ENCODE peak calls at places on chromosomes 3 and 15, in four cellular contexts. B, I, A and O are unnamed samples.

GRCh38 chr3:53030864-53031445 is 14.9 kb downstream of the SFMBT1 start:
- DNase-seq in B (no peak), I (no peak), A (peak), O (no peak)

GRCh38 chr15:65987100-65987499 is 117.8 kb downstream of the RAB11A start:
- DNase-seq in B (no peak), I (no peak), A (no peak), O (no peak)

GRCh38 chr3:107413264-107413663 is 36.0 kb downstream of the CCDC54 start:
- DNase-seq in B (no peak), I (no peak), A (no peak), O (no peak)

GRCh38 chr15:74792227-74793016 is 10.5 kb downstream of the CSK start:
- DNase-seq in B (no peak), I (no peak), A (no peak), O (no peak)

GRCh38 chr3:38115645-38116427 is 21.1 kb downstream of the ACAA1 start:
- DNase-seq in B (no peak), I (no peak), A (no peak), O (no peak)

GRCh38 chr3:71930056-71930991 is 145.4 kb upstream of the PROK2 start:
- DNase-seq in B (no peak), I (no peak), A (no peak), O (no peak)

GRCh38 chr3:82080261-82080660 is 318.8 kb upstream of the GBE1 start:
- DNase-seq in B (no peak), I (no peak), A (no peak), O (no peak)

GRCh38 chr3:102180291-102180931 is 254.4 kb upstream of the ZPLD1 start:
- DNase-seq in B (no peak), I (no peak), A (no peak), O (no peak)

GRCh38 chr15:71485094-71485693 is 325.2 kb upstream of the NR2E3 start:
- DNase-seq in B (no peak), I (no peak), A (no peak), O (no peak)

GRCh38 chr3:171417813-171418212 is 42.4 kb downstream of the TNIK start:
- DNase-seq in B (no peak), I (no peak), A (peak), O (no peak)

GRCh38 chr3:191282262-191283215 is 46.7 kb upstream of the CCDC50 start:
- DNase-seq in B (no peak), I (no peak), A (no peak), O (no peak)

GRCh38 chr3:171676600-171677175 is 133.6 kb downstream of the PLD1 start:
- DNase-seq in B (no peak), I (no peak), A (peak), O (no peak)

GRCh38 chr3:54870423-54870822 is 57.4 kb downstream of the LRTM1 start:
- DNase-seq in B (peak), I (no peak), A (no peak), O (no peak)

GRCh38 chr3:71503525-71504249 is 79.8 kb downstream of the FOXP1 start:
- DNase-seq in B (no peak), I (no peak), A (no peak), O (no peak)

GRCh38 chr3:25429441-25429907 is 1.4 kb downstream of the RARB start:
- DNase-seq in B (no peak), I (no peak), A (no peak), O (no peak)

GRCh38 chr15:65423150-65423976 is 616 bp upstream of the IGDCC4 start:
- DNase-seq in B (no peak), I (no peak), A (no peak), O (no peak)

GRCh38 chr15:29392358-29392757 is 122.7 kb upstream of the NSMCE3 start:
- DNase-seq in B (no peak), I (no peak), A (no peak), O (no peak)

GRCh38 chr3:114331007-114331406 is 37.2 kb downstream of the TIGIT start:
- DNase-seq in B (no peak), I (no peak), A (no peak), O (no peak)

GRCh38 chr3:41365973-41366372 is 166.7 kb downstream of the CTNNB1 start:
- DNase-seq in B (no peak), I (no peak), A (no peak), O (no peak)

GRCh38 chr3:10551821-10552630 is 46.6 kb upstream of the ATP2B2 start:
- DNase-seq in B (no peak), I (no peak), A (peak), O (peak)